ENCODE peak calls at places on chromosomes 4 and X, in five cellular contexts. One of them, this sample, is unnamed.

GRCh38 chrX:45557390-45557789 is 356.7 kb upstream of the DIPK2B start:
- DNase-seq in NCI-H526 treated with DMSO at 0.1 percent for 48 hours: no peak
- DNase-seq in effector memory CD8-positive, alpha-beta T cell: no peak
- DNase-seq in NCI-H1092 treated with DMSO at 0.1 percent for 48 hours: no peak
- DNase-seq in brain microvascular endothelial cell: no peak
- DNase-seq in this sample: no peak

GRCh38 chr4:139943277-139943676 is 210.7 kb downstream of the MAML3 start:
- DNase-seq in NCI-H526 treated with DMSO at 0.1 percent for 48 hours: no peak
- DNase-seq in effector memory CD8-positive, alpha-beta T cell: no peak
- DNase-seq in NCI-H1092 treated with DMSO at 0.1 percent for 48 hours: no peak
- DNase-seq in brain microvascular endothelial cell: no peak
- DNase-seq in this sample: no peak

GRCh38 chr4:116005806-116006088 is 892.3 kb upstream of the NDST4 start:
- DNase-seq in NCI-H526 treated with DMSO at 0.1 percent for 48 hours: no peak
- DNase-seq in effector memory CD8-positive, alpha-beta T cell: no peak
- DNase-seq in NCI-H1092 treated with DMSO at 0.1 percent for 48 hours: no peak
- DNase-seq in brain microvascular endothelial cell: no peak
- DNase-seq in this sample: no peak

GRCh38 chrX:118807151-118808017 is 16.2 kb upstream of the ZCCHC12 start:
- DNase-seq in NCI-H526 treated with DMSO at 0.1 percent for 48 hours: peak; percentile 33
- DNase-seq in effector memory CD8-positive, alpha-beta T cell: peak; percentile 4
- DNase-seq in NCI-H1092 treated with DMSO at 0.1 percent for 48 hours: peak; percentile 54
- DNase-seq in brain microvascular endothelial cell: peak; percentile 6
- DNase-seq in this sample: peak; percentile 67

GRCh38 chrX:120309873-120310730 is 1.2 kb downstream of the TMEM255A start:
- DNase-seq in NCI-H526 treated with DMSO at 0.1 percent for 48 hours: no peak
- DNase-seq in effector memory CD8-positive, alpha-beta T cell: no peak
- DNase-seq in NCI-H1092 treated with DMSO at 0.1 percent for 48 hours: no peak
- DNase-seq in brain microvascular endothelial cell: no peak
- DNase-seq in this sample: peak; percentile 17

GRCh38 chr4:174948826-174949225 is 30.7 kb downstream of the ADAM29 start:
- DNase-seq in NCI-H526 treated with DMSO at 0.1 percent for 48 hours: no peak
- DNase-seq in effector memory CD8-positive, alpha-beta T cell: no peak
- DNase-seq in NCI-H1092 treated with DMSO at 0.1 percent for 48 hours: no peak
- DNase-seq in brain microvascular endothelial cell: no peak
- DNase-seq in this sample: no peak

GRCh38 chrX:133495464-133496391 is 80.4 kb upstream of the GPC4 start:
- DNase-seq in NCI-H526 treated with DMSO at 0.1 percent for 48 hours: no peak
- DNase-seq in effector memory CD8-positive, alpha-beta T cell: no peak
- DNase-seq in NCI-H1092 treated with DMSO at 0.1 percent for 48 hours: no peak
- DNase-seq in brain microvascular endothelial cell: no peak
- DNase-seq in this sample: no peak

GRCh38 chr4:184376923-184377322 is 97.4 kb downstream of the IRF2 start:
- DNase-seq in NCI-H526 treated with DMSO at 0.1 percent for 48 hours: no peak
- DNase-seq in effector memory CD8-positive, alpha-beta T cell: no peak
- DNase-seq in NCI-H1092 treated with DMSO at 0.1 percent for 48 hours: no peak
- DNase-seq in brain microvascular endothelial cell: no peak
- DNase-seq in this sample: no peak

GRCh38 chrX:101462892-101463291 is 22.4 kb upstream of the ARMCX4 start:
- DNase-seq in NCI-H526 treated with DMSO at 0.1 percent for 48 hours: peak; percentile 69
- DNase-seq in effector memory CD8-positive, alpha-beta T cell: no peak
- DNase-seq in NCI-H1092 treated with DMSO at 0.1 percent for 48 hours: peak; percentile 51
- DNase-seq in brain microvascular endothelial cell: peak; percentile 24
- DNase-seq in this sample: peak; percentile 21

GRCh38 chrX:9285342-9285771 is 179.5 kb upstream of the TBL1X start:
- DNase-seq in NCI-H526 treated with DMSO at 0.1 percent for 48 hours: no peak
- DNase-seq in effector memory CD8-positive, alpha-beta T cell: no peak
- DNase-seq in NCI-H1092 treated with DMSO at 0.1 percent for 48 hours: no peak
- DNase-seq in brain microvascular endothelial cell: no peak
- DNase-seq in this sample: no peak

GRCh38 chrX:69457756-69458155 is 46.4 kb upstream of the NALF2 start:
- DNase-seq in NCI-H526 treated with DMSO at 0.1 percent for 48 hours: no peak
- DNase-seq in effector memory CD8-positive, alpha-beta T cell: no peak
- DNase-seq in NCI-H1092 treated with DMSO at 0.1 percent for 48 hours: no peak
- DNase-seq in brain microvascular endothelial cell: no peak
- DNase-seq in this sample: no peak

GRCh38 chrX:24294619-24295018 is 19.2 kb downstream of the SUPT20HL2 start:
- DNase-seq in NCI-H526 treated with DMSO at 0.1 percent for 48 hours: peak; percentile 3
- DNase-seq in effector memory CD8-positive, alpha-beta T cell: no peak
- DNase-seq in NCI-H1092 treated with DMSO at 0.1 percent for 48 hours: peak; percentile 29
- DNase-seq in brain microvascular endothelial cell: peak; percentile 22
- DNase-seq in this sample: peak; percentile 7

GRCh38 chr4:124334119-124334518 is 378.4 kb downstream of the ANKRD50 start:
- DNase-seq in NCI-H526 treated with DMSO at 0.1 percent for 48 hours: peak; percentile 31
- DNase-seq in effector memory CD8-positive, alpha-beta T cell: no peak
- DNase-seq in NCI-H1092 treated with DMSO at 0.1 percent for 48 hours: peak; percentile 56
- DNase-seq in brain microvascular endothelial cell: peak; percentile 83
- DNase-seq in this sample: peak; percentile 65

GRCh38 chr4:139651282-139652194 is 14.1 kb upstream of the MGST2 start:
- DNase-seq in NCI-H526 treated with DMSO at 0.1 percent for 48 hours: peak; percentile 58
- DNase-seq in effector memory CD8-positive, alpha-beta T cell: peak; percentile 57
- DNase-seq in NCI-H1092 treated with DMSO at 0.1 percent for 48 hours: peak; percentile 74
- DNase-seq in brain microvascular endothelial cell: peak; percentile 75
- DNase-seq in this sample: peak; percentile 44

GRCh38 chrX:16882702-16883486 is 12.7 kb upstream of the RBBP7 start:
- DNase-seq in NCI-H526 treated with DMSO at 0.1 percent for 48 hours: peak; percentile 91
- DNase-seq in effector memory CD8-positive, alpha-beta T cell: peak; percentile 62
- DNase-seq in NCI-H1092 treated with DMSO at 0.1 percent for 48 hours: peak; percentile 85
- DNase-seq in brain microvascular endothelial cell: peak; percentile 78
- DNase-seq in this sample: peak; percentile 74

GRCh38 chr4:152862608-152863007 is 73.5 kb upstream of the FHDC1 start:
- DNase-seq in NCI-H526 treated with DMSO at 0.1 percent for 48 hours: no peak
- DNase-seq in effector memory CD8-positive, alpha-beta T cell: no peak
- DNase-seq in NCI-H1092 treated with DMSO at 0.1 percent for 48 hours: no peak
- DNase-seq in brain microvascular endothelial cell: no peak
- DNase-seq in this sample: no peak

GRCh38 chr4:19130836-19131235 is 1109.3 kb upstream of the LCORL start:
- DNase-seq in NCI-H526 treated with DMSO at 0.1 percent for 48 hours: no peak
- DNase-seq in effector memory CD8-positive, alpha-beta T cell: no peak
- DNase-seq in NCI-H1092 treated with DMSO at 0.1 percent for 48 hours: no peak
- DNase-seq in brain microvascular endothelial cell: peak; percentile 27
- DNase-seq in this sample: no peak

GRCh38 chrX:108735087-108735679 is 1.2 kb downstream of the IRS4 start:
- DNase-seq in NCI-H526 treated with DMSO at 0.1 percent for 48 hours: peak; percentile 13
- DNase-seq in effector memory CD8-positive, alpha-beta T cell: no peak
- DNase-seq in NCI-H1092 treated with DMSO at 0.1 percent for 48 hours: peak; percentile 31
- DNase-seq in brain microvascular endothelial cell: no peak
- DNase-seq in this sample: peak; percentile 42

GRCh38 chrX:148365233-148365632 is 135.2 kb upstream of the AFF2 start:
- DNase-seq in NCI-H526 treated with DMSO at 0.1 percent for 48 hours: no peak
- DNase-seq in effector memory CD8-positive, alpha-beta T cell: no peak
- DNase-seq in NCI-H1092 treated with DMSO at 0.1 percent for 48 hours: no peak
- DNase-seq in brain microvascular endothelial cell: no peak
- DNase-seq in this sample: no peak

GRCh38 chrX:124829930-124830329 is 483.6 kb downstream of the SH2D1A start:
- DNase-seq in NCI-H526 treated with DMSO at 0.1 percent for 48 hours: no peak
- DNase-seq in effector memory CD8-positive, alpha-beta T cell: no peak
- DNase-seq in NCI-H1092 treated with DMSO at 0.1 percent for 48 hours: no peak
- DNase-seq in brain microvascular endothelial cell: no peak
- DNase-seq in this sample: no peak

GRCh38 chr4:89658701-89659024 is 178.3 kb downstream of the SNCA start:
- DNase-seq in NCI-H526 treated with DMSO at 0.1 percent for 48 hours: no peak
- DNase-seq in effector memory CD8-positive, alpha-beta T cell: no peak
- DNase-seq in NCI-H1092 treated with DMSO at 0.1 percent for 48 hours: no peak
- DNase-seq in brain microvascular endothelial cell: no peak
- DNase-seq in this sample: no peak

GRCh38 chr4:100049872-100050271 is 99.8 kb upstream of the H2AZ1 start:
- DNase-seq in NCI-H526 treated with DMSO at 0.1 percent for 48 hours: no peak
- DNase-seq in effector memory CD8-positive, alpha-beta T cell: no peak
- DNase-seq in NCI-H1092 treated with DMSO at 0.1 percent for 48 hours: no peak
- DNase-seq in brain microvascular endothelial cell: no peak
- DNase-seq in this sample: no peak

This sample was measured in A549.